ENCODE peak calls at places on chromosomes 13 and 19, in four cellular contexts. A is body of pancreas, G is adrenal gland, N is heart left ventricle. X is an unnamed sample.

GRCh38 chr13:111179908-111180756 is 65.0 kb downstream of the ARHGEF7 start:
- DNase-seq in N (no peak), A (no peak), G (no peak), X (no peak)

GRCh38 chr19:13588953-13589833 is 82.9 kb upstream of the CACNA1A start:
- DNase-seq in G (peak), N (peak), A (peak), X (peak)

GRCh38 chr13:42110410-42111155 is 62.1 kb downstream of the DGKH start:
- DNase-seq in N (no peak), A (peak), G (peak), X (no peak)

GRCh38 chr19:5261151-5261890 is 79.3 kb downstream of the PTPRS start:
- DNase-seq in N (no peak), G (no peak), A (no peak), X (no peak)

GRCh38 chr13:108437496-108437895 is 168.0 kb downstream of the TNFSF13B start:
- DNase-seq in A (no peak), N (no peak), G (no peak), X (no peak)

GRCh38 chr13:20997301-20998061 is 63.9 kb downstream of the LATS2 start:
- DNase-seq in G (no peak), A (no peak), N (no peak), X (no peak)

GRCh38 chr13:38687246-38688229 is 661 bp downstream of the FREM2 start:
- DNase-seq in N (no peak), G (no peak), A (peak), X (no peak)

GRCh38 chr19:35248310-35249145 is at the start of gene LSR:
- DNase-seq in N (peak), A (peak), G (peak), X (no peak)

GRCh38 chr19:46481947-46482346 is 10.6 kb upstream of the PNMA8A start:
- DNase-seq in N (no peak), G (no peak), A (peak), X (peak)

GRCh38 chr13:76489299-76489698 is 396.9 kb downstream of the KCTD12 start:
- DNase-seq in N (no peak), G (no peak), A (no peak), X (no peak)

GRCh38 chr13:26168276-26168814 is 53.8 kb downstream of the RNF6 start:
- DNase-seq in G (no peak), A (no peak), N (no peak), X (no peak)

GRCh38 chr13:20400774-20401173 is 124.9 kb downstream of the CRYL1 start:
- DNase-seq in A (no peak), N (no peak), G (no peak), X (no peak)

GRCh38 chr13:36788276-36788675 is 30.7 kb upstream of the RFXAP start:
- DNase-seq in A (no peak), G (no peak), N (no peak), X (no peak)

GRCh38 chr19:2867025-2867991 is at the start of gene ZNF556:
- DNase-seq in G (no peak), N (no peak), A (no peak), X (peak)

GRCh38 chr13:29684441-29684840 is 89.0 kb upstream of the SLC7A1 start:
- DNase-seq in N (no peak), G (no peak), A (no peak), X (no peak)

GRCh38 chr19:39941151-39941550 is 6.7 kb upstream of the FCGBP start:
- DNase-seq in N (no peak), G (no peak), A (no peak), X (no peak)

GRCh38 chr19:57075125-57075524 is 44.7 kb upstream of the USP29 start:
- DNase-seq in G (no peak), A (no peak), N (no peak), X (no peak)

GRCh38 chr13:95471960-95472359 is 80.6 kb upstream of the CLDN10 start:
- DNase-seq in N (no peak), A (no peak), G (no peak), X (no peak)

GRCh38 chr13:95477187-95477586 is 75.3 kb upstream of the CLDN10 start:
- DNase-seq in A (no peak), G (no peak), N (no peak), X (no peak)

GRCh38 chr13:95479706-95480105 is 72.8 kb upstream of the CLDN10 start:
- DNase-seq in G (no peak), A (no peak), N (no peak), X (no peak)

GRCh38 chr13:95480131-95480545 is 72.4 kb upstream of the CLDN10 start:
- DNase-seq in G (peak), A (peak), N (no peak), X (no peak)

GRCh38 chr13:95474992-95475391 is 77.5 kb upstream of the CLDN10 start:
- DNase-seq in A (no peak), G (no peak), N (no peak), X (no peak)
- TF ChIP-seq CTCF in A (no peak), G (no peak), N (no peak), X (no peak)

GRCh38 chr13:97977376-97977705 is 23.9 kb downstream of the IPO5 start:
- DNase-seq in N (no peak), G (no peak), A (no peak), X (no peak)

GRCh38 chr13:97977982-97978381 is 24.5 kb downstream of the IPO5 start:
- DNase-seq in G (no peak), A (no peak), N (no peak), X (no peak)

GRCh38 chr13:97975280-97975850 is 21.9 kb downstream of the IPO5 start:
- DNase-seq in A (no peak), G (peak), N (no peak), X (no peak)

GRCh38 chr13:97975851-97976550 is 22.5 kb downstream of the IPO5 start:
- DNase-seq in A (peak), N (peak), G (peak), X (peak)

GRCh38 chr13:97976551-97977375 is 23.3 kb downstream of the IPO5 start:
- DNase-seq in G (no peak), N (no peak), A (no peak), X (no peak)
- TF ChIP-seq POLR2A in G (no peak), N (no peak), A (no peak), X (no peak)

DNA sequence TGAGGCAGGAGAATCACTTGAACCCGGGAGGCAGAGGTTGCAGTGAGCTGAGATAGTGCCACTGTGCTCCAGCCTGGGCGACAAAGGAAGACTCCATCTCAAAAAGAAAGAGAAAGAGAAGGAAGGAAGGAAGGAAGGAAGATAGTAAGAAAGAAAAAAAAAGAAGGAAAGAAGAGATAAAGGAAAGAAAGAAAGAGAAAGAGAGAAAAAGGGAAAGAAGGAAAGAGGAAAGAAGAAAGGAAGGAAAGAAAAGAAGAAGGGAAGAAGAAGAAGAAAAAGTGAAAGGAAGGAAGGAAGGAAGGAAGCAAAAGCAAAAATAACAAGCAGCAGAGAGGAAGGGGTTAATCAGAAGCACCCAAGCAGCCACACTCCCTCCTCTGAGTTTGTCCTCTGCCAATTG is 32.1 kb downstream of the NWD1 start:
- DNase-seq in N (no peak), A (no peak), G (no peak), X (no peak)
- TF ChIP-seq CTCF in N (no peak), A (no peak), G (no peak), X (no peak)

DNA sequence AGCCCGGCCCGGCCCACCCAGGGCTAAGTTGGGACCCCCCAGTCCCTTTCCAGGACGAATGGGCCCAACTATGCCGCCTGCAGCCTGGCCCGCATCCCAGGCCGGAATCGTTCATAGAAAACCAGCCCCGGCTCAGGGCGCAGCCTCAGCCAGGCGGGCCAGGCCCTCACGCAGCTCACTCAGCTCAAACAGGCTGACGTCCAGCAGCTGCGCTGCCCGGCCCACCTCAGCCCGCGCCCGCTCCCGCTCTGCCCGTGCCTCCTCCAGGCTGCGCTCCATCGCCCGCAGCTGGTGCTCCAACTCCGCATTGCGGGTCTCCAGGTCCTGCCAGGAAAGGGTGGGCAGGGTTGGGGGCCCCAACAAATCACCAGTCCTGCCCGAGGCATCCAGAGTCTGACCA is 9.8 kb downstream of the DDX49 start:
- DNase-seq in G (no peak), N (no peak), A (no peak), X (no peak)
- TF ChIP-seq POLR2A in G (no peak), N (no peak), A (no peak), X (no peak)